ENCODE peak calls at places on chromosomes 12 and 14, in six cellular contexts. One of them, this sample, is unnamed.

GRCh38 chr12:3551386-3551785 is 60.4 kb downstream of the PRMT8 start:
- DNase-seq in NCI-H2029 treated with DMSO at 0.1 percent for 48 hours: no peak
- DNase-seq in HCT116: no peak
- DNase-seq in HTR-8/SVneo: no peak
- DNase-seq in HuH-7: no peak
- DNase-seq in naive B cell: no peak
- DNase-seq in this sample: no peak

GRCh38 chr12:11697670-11698387 is 48.4 kb downstream of the ETV6 start:
- DNase-seq in NCI-H2029 treated with DMSO at 0.1 percent for 48 hours: no peak
- DNase-seq in HCT116: no peak
- DNase-seq in HTR-8/SVneo: no peak
- DNase-seq in HuH-7: no peak
- DNase-seq in naive B cell: no peak
- DNase-seq in this sample: no peak

GRCh38 chr14:88791629-88792571 is 853 bp downstream of the EML5 start:
- DNase-seq in NCI-H2029 treated with DMSO at 0.1 percent for 48 hours: no peak
- DNase-seq in HCT116: no peak
- DNase-seq in HTR-8/SVneo: no peak
- DNase-seq in HuH-7: peak
- DNase-seq in naive B cell: peak
- DNase-seq in this sample: no peak

GRCh38 chr14:74917200-74917543 is 5.9 kb downstream of the RPS6KL1 start:
- DNase-seq in NCI-H2029 treated with DMSO at 0.1 percent for 48 hours: no peak
- DNase-seq in HCT116: no peak
- DNase-seq in HTR-8/SVneo: no peak
- DNase-seq in HuH-7: no peak
- DNase-seq in naive B cell: no peak
- DNase-seq in this sample: no peak

GRCh38 chr14:22482782-22483553 is 106.1 kb downstream of the DAD1 start:
- DNase-seq in NCI-H2029 treated with DMSO at 0.1 percent for 48 hours: no peak
- DNase-seq in HCT116: no peak
- DNase-seq in HTR-8/SVneo: no peak
- DNase-seq in HuH-7: no peak
- DNase-seq in naive B cell: no peak
- DNase-seq in this sample: no peak

GRCh38 chr14:44626423-44626822 is 119.3 kb upstream of the FSCB start:
- DNase-seq in NCI-H2029 treated with DMSO at 0.1 percent for 48 hours: no peak
- DNase-seq in HCT116: no peak
- DNase-seq in HTR-8/SVneo: no peak
- DNase-seq in HuH-7: no peak
- DNase-seq in naive B cell: no peak
- DNase-seq in this sample: no peak

GRCh38 chr12:18677189-18677588 is 60.6 kb downstream of the PLCZ1 start:
- DNase-seq in NCI-H2029 treated with DMSO at 0.1 percent for 48 hours: no peak
- DNase-seq in HCT116: no peak
- DNase-seq in HTR-8/SVneo: no peak
- DNase-seq in HuH-7: no peak
- DNase-seq in naive B cell: no peak
- DNase-seq in this sample: no peak

GRCh38 chr14:79254069-79254775 is 957.1 kb downstream of the DIO2 start:
- DNase-seq in NCI-H2029 treated with DMSO at 0.1 percent for 48 hours: no peak
- DNase-seq in HCT116: no peak
- DNase-seq in HTR-8/SVneo: peak
- DNase-seq in HuH-7: no peak
- DNase-seq in naive B cell: no peak
- DNase-seq in this sample: no peak

GRCh38 chr14:38143651-38144505 is 63.8 kb upstream of the SSTR1 start:
- DNase-seq in NCI-H2029 treated with DMSO at 0.1 percent for 48 hours: no peak
- DNase-seq in HCT116: no peak
- DNase-seq in HTR-8/SVneo: peak
- DNase-seq in HuH-7: no peak
- DNase-seq in naive B cell: no peak
- DNase-seq in this sample: no peak

GRCh38 chr14:70317969-70318634 is 41.4 kb downstream of the COX16 start:
- DNase-seq in NCI-H2029 treated with DMSO at 0.1 percent for 48 hours: no peak
- DNase-seq in HCT116: peak
- DNase-seq in HTR-8/SVneo: peak
- DNase-seq in HuH-7: peak
- DNase-seq in naive B cell: no peak
- DNase-seq in this sample: peak

GRCh38 chr14:105294142-105294597 is 6.6 kb downstream of the BRF1 start:
- DNase-seq in NCI-H2029 treated with DMSO at 0.1 percent for 48 hours: no peak
- DNase-seq in HCT116: no peak
- DNase-seq in HTR-8/SVneo: no peak
- DNase-seq in HuH-7: no peak
- DNase-seq in naive B cell: peak
- DNase-seq in this sample: no peak

GRCh38 chr12:38905480-38906351 is at the start of gene CPNE8:
- DNase-seq in NCI-H2029 treated with DMSO at 0.1 percent for 48 hours: no peak
- DNase-seq in HCT116: peak
- DNase-seq in HTR-8/SVneo: peak
- DNase-seq in HuH-7: peak
- DNase-seq in naive B cell: peak
- DNase-seq in this sample: peak